ENCODE peak calls at places on chromosomes 11 and 22, in six cellular contexts. E is NCI-H345; I is B cell; O is NCI-H69; Y is LoVo; T is stimulated activated naive CD8-positive, alpha-beta T cell treated with anti-CD3 and anti-CD28 coated beads, Interleukin-15, amount 100 ng/mL, for 72 hours. K is an unnamed sample.
A peak's percentile ranks its signal among the peaks of the same experiment; 100 is the strongest.

GRCh38 chr22:38949889-38950405 is 7.5 kb upstream of the APOBEC3A start:
- DNase-seq in Y (no peak), O (no peak), T (no peak), I (no peak), E (no peak), K (no peak)

GRCh38 chr11:72079776-72080325 is 491 bp downstream of the NUMA1 start:
- DNase-seq in Y (no peak), E (no peak), T (no peak), O (peak; percentile 64), I (peak; percentile 41), K (peak; percentile 72)

GRCh38 chr11:48210052-48210451 is 6.6 kb upstream of the OR4B1 start:
- DNase-seq in Y (no peak), I (no peak), O (no peak), T (no peak), E (no peak), K (no peak)

GRCh38 chr22:49769691-49770315 is 57.9 kb downstream of the BRD1 start:
- DNase-seq in E (no peak), Y (no peak), T (no peak), I (no peak), O (no peak), K (no peak)

GRCh38 chr11:62144641-62145255 is 20.9 kb downstream of the INCENP start:
- DNase-seq in I (no peak), O (no peak), Y (no peak), T (no peak), E (no peak), K (no peak)

GRCh38 chr11:34656062-34656720 is 35.3 kb downstream of the EHF start:
- DNase-seq in Y (no peak), O (no peak), T (no peak), I (no peak), E (no peak), K (no peak)

GRCh38 chr22:20430101-20430640 is 7.5 kb downstream of the SCARF2 start:
- DNase-seq in E (no peak), Y (no peak), I (no peak), T (no peak), O (peak; percentile 37), K (no peak)

GRCh38 chr11:95156916-95157568 is 67.4 kb downstream of the ENDOD1 start:
- DNase-seq in O (peak; percentile 45), I (no peak), Y (no peak), T (no peak), E (no peak), K (no peak)

K was measured in NCI-H1105.